ENCODE peak calls at places on chromosomes 11 and 22, in four cellular contexts. P is HCT116, A is IMR-90, T is A549. W is an unnamed sample.

GRCh38 chr11:117979481-117980211 is 6.5 kb upstream of the IL10RA start:
- DNase-seq in T (no peak), A (no peak), P (no peak), W (peak)

GRCh38 chr11:113255741-113256140 is 58.6 kb upstream of the TTC12 start:
- DNase-seq in P (no peak), A (no peak), T (no peak), W (no peak)

GRCh38 chr11:47470671-47471070 is 21.7 kb upstream of the RAPSN start:
- DNase-seq in A (no peak), P (no peak), T (no peak), W (no peak)

GRCh38 chr22:21624120-21624879 is 5.5 kb downstream of the YDJC start:
- DNase-seq in A (peak), P (no peak), T (peak), W (peak)

GRCh38 chr11:76935030-76935429 is 74.3 kb downstream of the ACER3 start:
- DNase-seq in A (no peak), T (peak), P (no peak), W (no peak)

GRCh38 chr11:116984589-116984988 is 113.6 kb downstream of the SIK3 start:
- DNase-seq in T (no peak), A (peak), P (no peak), W (no peak)

GRCh38 chr11:46553746-46554204 is 40.0 kb downstream of the AMBRA1 start:
- DNase-seq in A (no peak), T (peak), P (peak), W (no peak)

GRCh38 chr11:106152013-106152412 is 74.6 kb downstream of the AASDHPPT start:
- DNase-seq in P (no peak), A (peak), T (no peak), W (no peak)

GRCh38 chr11:28521075-28521474 is 412.9 kb downstream of the METTL15 start:
- DNase-seq in A (peak), T (no peak), P (no peak), W (no peak)

GRCh38 chr11:124113890-124114289 is 1.4 kb upstream of the VWA5A start:
- DNase-seq in T (no peak), A (peak), P (no peak), W (no peak)

GRCh38 chr11:65036931-65037330 is 4.1 kb upstream of the SAC3D1 start:
- DNase-seq in T (no peak), P (no peak), A (no peak), W (no peak)

GRCh38 chr22:37817705-37818311 is 5.4 kb upstream of the GALR3 start:
- DNase-seq in A (peak), P (no peak), T (peak), W (no peak)

GRCh38 chr22:47018010-47018910 is 255.8 kb downstream of the TBC1D22A start:
- DNase-seq in T (no peak), P (no peak), A (no peak), W (no peak)
- TF ChIP-seq CEBPB in T (no peak), P (no peak), A (no peak), W (no peak)

GRCh38 chr11:5736396-5736795 is at the start of gene OR56B1:
- DNase-seq in P (no peak), A (no peak), T (peak), W (no peak)

GRCh38 chr11:5737091-5737490 is 843 bp downstream of the OR56B1 start:
- DNase-seq in T (peak), A (peak), P (no peak), W (no peak)

DNA sequence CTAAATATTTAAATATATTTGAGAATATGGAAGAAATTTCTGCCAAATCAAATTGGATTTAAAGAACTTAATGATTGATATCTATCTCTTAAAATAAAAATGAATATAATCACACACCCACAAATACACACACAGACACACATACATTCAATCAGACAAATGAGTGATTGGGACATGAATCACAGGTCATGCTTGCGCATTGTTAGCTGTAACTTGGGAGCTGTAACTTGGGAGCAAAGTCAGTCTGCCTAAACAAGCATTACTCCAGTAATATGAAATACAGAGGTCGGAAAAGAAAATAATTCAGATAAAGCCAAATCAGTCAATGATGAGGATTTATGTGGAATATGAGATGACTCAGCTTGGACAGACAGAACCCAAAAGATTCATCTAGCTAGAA is 1.4 kb downstream of the OR56B1 start:
- DNase-seq in P (no peak), T (peak), A (no peak), W (no peak)
- TF ChIP-seq CEBPB in P (no peak), T (no peak), A (no peak), W (no peak)

DNA sequence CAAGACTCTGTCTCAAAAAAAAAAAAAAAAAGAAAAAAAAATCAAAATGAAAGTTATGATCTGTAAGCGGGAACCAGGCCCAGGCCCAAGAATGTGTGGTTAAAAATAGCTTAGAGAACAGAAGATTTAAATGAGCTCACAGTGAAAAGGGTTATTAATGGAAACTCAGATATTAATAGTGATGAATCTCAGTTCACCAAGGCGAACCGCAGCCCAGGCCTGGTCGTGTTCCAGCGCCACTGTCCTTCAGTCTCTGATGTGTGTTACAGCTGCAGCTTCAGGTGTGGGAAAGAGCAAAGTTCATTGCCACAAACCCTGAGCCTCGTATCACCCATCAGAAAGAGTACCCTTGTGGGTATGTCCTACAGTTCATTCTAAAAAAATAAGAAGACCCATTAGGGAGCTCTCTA is 107.1 kb downstream of the GAB2 start:
- DNase-seq in P (no peak), T (no peak), A (peak), W (no peak)
- TF ChIP-seq CEBPB in P (no peak), T (no peak), A (no peak), W (no peak)

DNA sequence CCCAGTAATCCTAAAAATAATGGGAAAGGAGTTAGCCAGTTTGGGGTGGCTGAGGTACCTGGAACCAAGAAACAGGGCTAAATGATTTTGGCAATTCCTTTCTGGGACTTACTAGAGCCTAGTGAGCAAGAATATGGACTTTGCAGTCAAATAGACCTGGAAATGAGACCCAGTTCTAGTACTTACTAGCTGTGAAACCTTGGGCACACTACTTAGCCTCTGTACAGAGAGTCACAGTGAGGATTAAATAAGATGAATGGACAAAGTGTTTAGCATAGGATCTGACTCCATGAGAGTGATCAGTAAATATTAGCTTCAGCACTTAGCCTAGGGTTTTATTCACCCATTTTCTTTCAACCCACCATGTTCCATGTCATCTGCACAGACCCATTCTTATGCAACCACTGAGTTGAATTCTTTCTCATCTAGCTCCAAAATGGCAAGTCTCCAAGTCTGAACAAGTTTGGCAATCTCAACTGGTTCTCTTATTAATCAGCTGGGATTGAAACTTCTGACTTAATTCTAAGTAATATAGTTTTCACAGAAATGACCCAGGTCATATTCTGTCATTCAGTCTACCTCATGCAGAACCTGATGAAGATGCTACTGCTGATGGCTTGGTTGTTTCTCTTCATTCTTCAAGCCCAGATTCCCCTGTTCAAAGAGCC is 15.0 kb upstream of the SORL1 start:
- DNase-seq in A (peak), T (no peak), P (no peak), W (no peak)
- TF ChIP-seq CEBPB in A (no peak), T (no peak), P (no peak), W (no peak)

GRCh38 chr22:29266564-29267461 is 968 bp downstream of the RHBDD3 start:
- DNase-seq in P (no peak), T (no peak), A (peak), W (no peak)
- TF ChIP-seq CEBPB in P (no peak), T (no peak), A (no peak), W (no peak)

GRCh38 chr11:122362381-122362780 is 246.4 kb upstream of the BLID start:
- DNase-seq in P (no peak), A (no peak), T (no peak), W (no peak)

GRCh38 chr11:122368796-122369195 is 252.8 kb upstream of the BLID start:
- DNase-seq in P (no peak), A (no peak), T (no peak), W (no peak)

GRCh38 chr11:122365545-122366380 is 249.7 kb upstream of the BLID start:
- DNase-seq in A (no peak), T (no peak), P (no peak), W (no peak)

GRCh38 chr11:122363306-122363705 is 247.3 kb upstream of the BLID start:
- DNase-seq in A (no peak), P (no peak), T (no peak), W (no peak)

DNA sequence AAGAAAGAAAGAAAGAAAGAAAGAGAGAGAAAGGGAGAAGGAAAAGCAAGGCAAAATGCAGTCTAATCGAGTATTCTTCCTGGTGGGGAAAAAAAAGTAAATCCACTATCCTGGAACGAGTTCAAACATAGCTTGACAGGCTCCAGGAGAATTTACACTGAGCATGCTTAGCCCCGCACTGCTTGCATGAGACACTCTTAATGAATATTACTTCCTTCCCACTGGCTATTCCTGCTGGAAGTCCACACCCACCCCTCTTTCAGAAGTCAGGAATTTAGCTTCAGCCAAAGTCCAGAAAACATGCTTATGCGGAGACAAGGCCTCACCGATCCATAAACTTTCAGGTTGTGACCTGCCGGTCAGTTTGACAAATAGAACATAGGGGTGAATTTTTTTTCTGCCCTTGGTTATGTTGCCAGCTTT is 251.8 kb upstream of the BLID start:
- DNase-seq in A (peak), P (no peak), T (peak), W (no peak)
- TF ChIP-seq CEBPB in A (no peak), P (no peak), T (no peak), W (no peak)

GRCh38 chr11:7577883-7578242 is 64.1 kb downstream of the PPFIBP2 start:
- DNase-seq in P (no peak), A (peak), T (no peak), W (no peak)
- TF ChIP-seq CEBPB in P (no peak), A (no peak), T (no peak), W (no peak)

DNA sequence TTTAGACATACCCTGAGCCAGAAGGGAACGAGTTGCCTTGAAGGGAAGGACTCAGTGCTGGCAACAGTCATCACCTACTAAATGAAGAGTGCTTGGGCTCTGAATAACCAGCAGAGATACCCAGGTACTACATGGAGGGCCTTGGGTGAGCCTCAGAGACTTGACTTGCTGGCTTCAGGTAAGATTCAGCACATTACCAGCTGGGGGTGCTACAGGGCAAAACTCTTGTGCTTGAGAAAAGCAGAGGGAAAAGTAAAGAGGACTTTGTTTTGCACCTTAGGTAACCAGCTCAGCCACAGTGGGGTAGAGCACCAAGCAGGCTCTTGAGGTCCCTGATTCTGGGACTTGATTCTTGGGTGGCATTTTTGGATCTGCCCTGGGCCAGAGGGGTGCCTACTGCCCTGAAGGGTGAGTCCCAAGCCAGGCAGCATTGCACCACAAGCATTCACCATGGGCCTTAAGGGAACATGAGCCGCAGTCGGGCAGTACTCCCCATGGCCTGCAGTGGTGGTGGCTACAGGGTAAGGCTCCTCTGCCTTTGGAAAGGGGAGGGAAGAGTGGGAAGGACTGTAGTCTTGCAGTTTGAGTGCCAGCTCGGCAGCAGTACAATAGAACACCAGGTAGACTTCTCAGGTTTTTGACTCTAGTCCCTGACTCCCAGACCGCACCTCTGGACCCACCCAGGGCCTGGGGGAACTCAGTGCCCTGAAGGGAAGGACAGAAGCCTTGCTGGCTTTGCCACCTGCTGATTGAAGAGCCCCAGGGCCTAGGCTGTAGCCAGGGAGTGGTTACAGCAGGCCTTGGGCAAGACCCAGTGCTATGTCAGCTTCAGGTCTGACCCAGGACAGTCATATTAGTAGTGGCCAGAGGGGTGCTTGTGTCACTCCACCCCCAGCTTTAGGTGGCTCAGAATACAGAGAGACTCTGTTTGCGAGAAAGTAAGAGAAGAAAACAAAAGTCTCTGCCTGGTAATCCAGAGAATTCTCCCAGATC is 22.7 kb upstream of the PLEKHA7 start:
- DNase-seq in P (peak), A (no peak), T (peak), W (no peak)
- TF ChIP-seq CEBPB in P (no peak), A (no peak), T (no peak), W (no peak)

DNA sequence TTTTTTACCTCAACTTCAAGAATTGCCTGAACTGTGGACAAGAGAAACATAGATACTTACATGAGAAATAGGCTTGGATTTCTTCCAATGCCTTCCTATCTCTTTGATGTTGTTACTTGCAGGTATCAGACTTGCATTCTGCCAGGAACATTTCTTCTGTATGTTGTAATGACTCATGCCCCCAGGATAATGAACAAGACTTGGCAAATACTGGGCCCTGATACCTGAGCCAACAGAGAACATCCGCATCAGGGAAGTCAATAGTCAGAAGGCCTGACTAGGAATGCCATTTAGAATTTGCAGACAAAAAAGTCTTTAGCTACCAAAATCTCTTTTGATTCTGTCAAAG is 273.7 kb upstream of the KIRREL3 start:
- DNase-seq in T (no peak), A (no peak), P (no peak), W (no peak)
- TF ChIP-seq CEBPB in T (no peak), A (no peak), P (no peak), W (no peak)

W was measured in H1.